ENCODE peak calls at places on chromosome 6, in ten cellular contexts. P, N, H, L, X, T, B, I, Y and R are unnamed samples.

GRCh38 chr6:33896391-33897192 is 92.8 kb upstream of the MLN start:
- DNase-seq in I (no peak), B (no peak), X (peak; percentile 20), H (no peak), L (no peak), T (no peak), P (no peak), Y (peak; percentile 6), N (no peak), R (no peak)

GRCh38 chr6:16286151-16286522 is 47.8 kb downstream of the GMPR start:
- DNase-seq in L (peak; percentile 18), Y (peak; percentile 31), X (peak; percentile 53), T (peak; percentile 53), P (peak; percentile 33), I (no peak), B (peak; percentile 17), H (no peak), N (peak; percentile 64), R (no peak)

GRCh38 chr6:111844921-111845320 is 28.3 kb downstream of the FYN start:
- DNase-seq in I (no peak), B (no peak), T (no peak), X (no peak), H (no peak), N (no peak), Y (peak; percentile 44), L (no peak), P (no peak), R (no peak)

GRCh38 chr6:132007474-132008190 is 56.5 kb upstream of the CCN2 start:
- DNase-seq in B (no peak), H (no peak), P (no peak), N (peak; percentile 92), Y (peak; percentile 46), I (no peak), X (no peak), L (peak; percentile 67), T (no peak), R (no peak)

GRCh38 chr6:41785689-41786450 is 1.6 kb upstream of the TOMM6 start:
- DNase-seq in B (no peak), X (no peak), P (no peak), L (no peak), T (no peak), N (peak; percentile 37), H (no peak), Y (peak; percentile 23), I (no peak), R (no peak)

GRCh38 chr6:30163090-30163917 is at the start of gene TRIM15:
- DNase-seq in P (no peak), T (no peak), N (no peak), B (peak; percentile 16), I (no peak), H (no peak), Y (no peak), X (peak; percentile 62), L (no peak), R (no peak)

GRCh38 chr6:28537065-28537464 is 11.4 kb downstream of the GPX5 start:
- DNase-seq in X (no peak), Y (peak; percentile 6), I (no peak), T (no peak), H (no peak), P (no peak), N (peak; percentile 14), B (no peak), L (no peak), R (no peak)

GRCh38 chr6:41638002-41638800 is at the start of gene MDFI:
- DNase-seq in N (no peak), L (no peak), P (no peak), I (peak; percentile 14), T (no peak), X (no peak), H (no peak), Y (peak; percentile 58), B (no peak), R (no peak)

GRCh38 chr6:150403458-150404245 is 34.8 kb downstream of the IYD start:
- DNase-seq in P (no peak), X (no peak), I (no peak), T (no peak), N (peak; percentile 10), H (peak; percentile 94), B (no peak), Y (peak; percentile 96), L (no peak), R (no peak)

GRCh38 chr6:89749918-89750317 is 69.7 kb downstream of the MDN1 start:
- DNase-seq in P (no peak), N (no peak), T (no peak), I (no peak), L (no peak), H (no peak), Y (peak; percentile 36), B (no peak), X (no peak), R (no peak)

GRCh38 chr6:71287926-71288227 is 734 bp upstream of the OGFRL1 start:
- DNase-seq in T (no peak), I (peak; percentile 54), B (no peak), L (no peak), H (no peak), X (no peak), P (no peak), Y (no peak), N (no peak), R (no peak)

GRCh38 chr6:137799950-137800568 is 67.0 kb upstream of the TNFAIP3 start:
- DNase-seq in T (no peak), N (peak; percentile 77), L (peak; percentile 72), X (peak; percentile 69), I (peak; percentile 77), H (no peak), B (peak; percentile 60), P (no peak), Y (peak; percentile 39), R (peak; percentile 71)

GRCh38 chr6:27592107-27592480 is 119.2 kb upstream of the ZNF184 start:
- DNase-seq in I (no peak), N (peak; percentile 63), L (peak; percentile 17), H (no peak), P (no peak), T (peak; percentile 51), B (no peak), Y (no peak), X (no peak), R (no peak)

GRCh38 chr6:88490865-88491264 is 324.7 kb upstream of the CNR1 start:
- DNase-seq in I (no peak), B (no peak), Y (peak; percentile 73), T (no peak), P (no peak), H (no peak), X (no peak), L (peak; percentile 46), N (peak; percentile 19), R (no peak)

GRCh38 chr6:12545837-12546658 is 170.5 kb upstream of the PHACTR1 start:
- DNase-seq in P (no peak), H (no peak), I (no peak), B (no peak), L (peak; percentile 72), X (no peak), Y (peak; percentile 94), T (no peak), N (peak; percentile 88), R (no peak)

GRCh38 chr6:118260833-118261232 is 287.3 kb upstream of the PLN start:
- DNase-seq in N (no peak), P (no peak), B (no peak), Y (no peak), T (no peak), H (no peak), L (no peak), I (no peak), X (no peak), R (no peak)

GRCh38 chr6:48449002-48449401 is 338.0 kb upstream of the PTCHD4 start:
- DNase-seq in X (no peak), I (no peak), L (no peak), B (no peak), P (no peak), Y (peak; percentile 3), N (peak; percentile 30), H (no peak), T (no peak), R (no peak)

GRCh38 chr6:148848915-148849314 is 102.1 kb downstream of the UST start:
- DNase-seq in B (no peak), L (no peak), I (no peak), P (no peak), H (no peak), X (no peak), Y (no peak), T (no peak), N (no peak), R (no peak)

GRCh38 chr6:115796061-115796460 is 264.6 kb downstream of the FRK start:
- DNase-seq in B (no peak), Y (no peak), P (no peak), N (no peak), L (no peak), H (no peak), T (no peak), X (no peak), I (no peak), R (no peak)

GRCh38 chr6:148177589-148178233 is 164.9 kb upstream of the SASH1 start:
- DNase-seq in P (no peak), N (peak; percentile 78), I (peak; percentile 46), Y (peak; percentile 36), T (peak; percentile 58), L (peak; percentile 43), X (peak; percentile 45), H (peak; percentile 70), B (peak; percentile 18), R (no peak)

GRCh38 chr6:116218172-116218633 is 35.7 kb downstream of the TSPYL4 start:
- DNase-seq in N (peak; percentile 65), X (no peak), Y (no peak), L (peak; percentile 54), I (peak; percentile 60), P (no peak), B (no peak), T (no peak), H (no peak), R (no peak)

GRCh38 chr6:54191460-54191859 is 80.2 kb downstream of the MLIP start:
- DNase-seq in I (no peak), Y (peak; percentile 52), B (no peak), T (no peak), H (no peak), P (no peak), L (peak; percentile 35), N (peak; percentile 39), X (no peak), R (no peak)

GRCh38 chr6:134007077-134007476 is 45.3 kb downstream of the SLC2A12 start:
- DNase-seq in N (no peak), X (no peak), T (no peak), H (no peak), Y (no peak), P (no peak), I (no peak), B (no peak), L (no peak), R (no peak)

GRCh38 chr6:74574794-74575193 is 631.1 kb downstream of the COL12A1 start:
- DNase-seq in X (no peak), H (no peak), B (no peak), I (peak; percentile 78), P (no peak), N (peak; percentile 60), L (peak; percentile 65), Y (peak; percentile 14), T (peak; percentile 51), R (no peak)

GRCh38 chr6:150336299-150336698 is 32.5 kb upstream of the IYD start:
- DNase-seq in P (no peak), T (no peak), B (no peak), H (no peak), Y (peak; percentile 91), X (no peak), N (peak; percentile 16), I (no peak), L (no peak), R (no peak)

GRCh38 chr6:138182939-138183791 is 21.4 kb downstream of the ARFGEF3 start:
- DNase-seq in T (no peak), P (no peak), I (no peak), N (no peak), H (no peak), L (no peak), Y (no peak), X (no peak), B (no peak), R (no peak)

GRCh38 chr6:34610819-34611477 is 54.8 kb upstream of the SPDEF start:
- DNase-seq in I (no peak), T (no peak), Y (peak; percentile 88), P (no peak), L (peak; percentile 92), H (peak; percentile 55), B (no peak), X (no peak), N (peak; percentile 96), R (no peak)

GRCh38 chr6:168215121-168215808 is 104.3 kb downstream of the DACT2 start:
- DNase-seq in T (no peak), P (no peak), Y (no peak), X (no peak), B (no peak), H (peak; percentile 29), N (no peak), I (no peak), L (no peak), R (no peak)